ENCODE peak calls at places on chromosomes 1 and 21, in four cellular contexts. One of them, this sample, is unnamed.

GRCh38 chr1:38578444-38578951 is 281.1 kb downstream of the RRAGC start:
- DNase-seq in endothelial cell: peak
- DNase-seq in right cardiac atrium: no peak
- DNase-seq in NCI-H2081: no peak
- DNase-seq in this sample: no peak

GRCh38 chr21:45471229-45472052 is 66.5 kb downstream of the COL18A1 start:
- DNase-seq in endothelial cell: no peak
- DNase-seq in right cardiac atrium: peak
- DNase-seq in NCI-H2081: no peak
- DNase-seq in this sample: no peak

GRCh38 chr21:15848632-15849031 is 118.8 kb downstream of the USP25 start:
- DNase-seq in endothelial cell: no peak
- DNase-seq in right cardiac atrium: no peak
- DNase-seq in NCI-H2081: no peak
- DNase-seq in this sample: no peak

GRCh38 chr1:231665046-231665445 is 38.5 kb downstream of the DISC1 start:
- DNase-seq in endothelial cell: no peak
- DNase-seq in right cardiac atrium: no peak
- DNase-seq in NCI-H2081: no peak
- DNase-seq in this sample: no peak

GRCh38 chr1:19468397-19468956 is 16.9 kb downstream of the CAPZB start:
- DNase-seq in endothelial cell: no peak
- DNase-seq in right cardiac atrium: peak
- DNase-seq in NCI-H2081: no peak
- DNase-seq in this sample: peak

GRCh38 chr1:183470961-183471747 is 1.1 kb upstream of the SMG7 start:
- DNase-seq in endothelial cell: peak
- DNase-seq in right cardiac atrium: peak
- DNase-seq in NCI-H2081: peak
- DNase-seq in this sample: peak

GRCh38 chr1:159953866-159954515 is at the start of gene SLAMF9:
- DNase-seq in endothelial cell: no peak
- DNase-seq in right cardiac atrium: no peak
- DNase-seq in NCI-H2081: no peak
- DNase-seq in this sample: no peak

GRCh38 chr1:155729031-155729898 is 40.4 kb downstream of the DAP3 start:
- DNase-seq in endothelial cell: peak
- DNase-seq in right cardiac atrium: no peak
- DNase-seq in NCI-H2081: peak
- DNase-seq in this sample: no peak

GRCh38 chr1:17831619-17832018 is 76.5 kb downstream of the ACTL8 start:
- DNase-seq in endothelial cell: peak
- DNase-seq in right cardiac atrium: no peak
- DNase-seq in NCI-H2081: no peak
- DNase-seq in this sample: no peak

GRCh38 chr21:36134820-36135390 is at the start of gene CBR3:
- DNase-seq in endothelial cell: no peak
- DNase-seq in right cardiac atrium: peak
- DNase-seq in NCI-H2081: no peak
- DNase-seq in this sample: no peak

GRCh38 chr1:119735217-119735616 is 23.5 kb downstream of the PHGDH start:
- DNase-seq in endothelial cell: no peak
- DNase-seq in right cardiac atrium: peak
- DNase-seq in NCI-H2081: no peak
- DNase-seq in this sample: no peak

GRCh38 chr1:19203440-19203839 is 6.6 kb downstream of the UBR4 start:
- DNase-seq in endothelial cell: no peak
- DNase-seq in right cardiac atrium: no peak
- DNase-seq in NCI-H2081: no peak
- DNase-seq in this sample: no peak

GRCh38 chr1:180117764-180118116 is 36.9 kb upstream of the QSOX1 start:
- DNase-seq in endothelial cell: no peak
- DNase-seq in right cardiac atrium: peak
- DNase-seq in NCI-H2081: no peak
- DNase-seq in this sample: no peak

GRCh38 chr1:17170571-17170970 is 34.4 kb upstream of the PADI1 start:
- DNase-seq in endothelial cell: no peak
- DNase-seq in right cardiac atrium: no peak
- DNase-seq in NCI-H2081: no peak
- DNase-seq in this sample: no peak

GRCh38 chr1:17370618-17371017 is 1.4 kb upstream of the PADI6 start:
- DNase-seq in endothelial cell: no peak
- DNase-seq in right cardiac atrium: no peak
- DNase-seq in NCI-H2081: no peak
- DNase-seq in this sample: no peak

This sample was measured in CD8-positive, alpha-beta memory T cell.